ENCODE peak calls at places on chromosomes 4 and X, in ten cellular contexts. U is activated T-cell treated with anti-CD3 and anti-CD28 coated beads, Interleukin-2, amount 50 U/mL, for 48 hours; A is foreskin fibroblast; Z is brain microvascular endothelial cell; Q is NCI-H1436; F is A549; H is GM04504; J is AG09309; M is stimulated activated CD4-positive, alpha-beta T cell treated with anti-CD3 and anti-CD28 coated beads, Interleukin-4, amount 100 ng/mL, for 48 hours; S is AML-193. O is an unnamed sample.

GRCh38 chr4:61827907-61828328 is 627.8 kb downstream of the ADGRL3 start:
- DNase-seq in A (no peak), M (no peak), Z (no peak), F (no peak), S (no peak), U (no peak), J (no peak), H (no peak), Q (no peak), O (no peak)

GRCh38 chr4:54005475-54005874 is 58.9 kb downstream of the CHIC2 start:
- DNase-seq in Q (no peak), F (no peak), J (no peak), U (no peak), H (no peak), Z (no peak), M (no peak), S (no peak), A (no peak), O (no peak)

GRCh38 chrX:109855501-109855900 is 122.4 kb upstream of the ACSL4 start:
- DNase-seq in U (no peak), S (peak; percentile 39), Q (no peak), A (no peak), M (no peak), H (no peak), Z (no peak), J (no peak), F (no peak), O (no peak)

GRCh38 chr4:105387466-105387865 is 86.4 kb downstream of the PPA2 start:
- DNase-seq in J (peak; percentile 60), Q (no peak), M (no peak), H (peak; percentile 49), U (no peak), F (no peak), S (no peak), A (peak; percentile 57), Z (no peak), O (no peak)

GRCh38 chr4:84615355-84615754 is 32.4 kb downstream of the CDS1 start:
- DNase-seq in H (no peak), Z (no peak), J (no peak), U (no peak), Q (no peak), F (no peak), M (no peak), A (no peak), S (no peak), O (no peak)

GRCh38 chr4:127251423-127251822 is 381.3 kb upstream of the INTU start:
- DNase-seq in F (no peak), Q (no peak), A (peak; percentile 64), H (peak; percentile 28), J (peak; percentile 13), U (no peak), Z (no peak), M (no peak), S (no peak), O (peak; percentile 14)

GRCh38 chr4:73867783-73868182 is 1.4 kb upstream of the CXCL1 start:
- DNase-seq in S (no peak), F (peak; percentile 32), H (no peak), Z (no peak), M (no peak), Q (no peak), J (no peak), A (no peak), U (no peak), O (no peak)

GRCh38 chr4:146508229-146508939 is 13.4 kb downstream of the SLC10A7 start:
- DNase-seq in U (no peak), S (no peak), Z (peak; percentile 49), F (no peak), H (no peak), Q (no peak), J (no peak), M (no peak), A (no peak), O (no peak)

GRCh38 chr4:11623726-11624037 is 195.0 kb upstream of the HS3ST1 start:
- DNase-seq in H (no peak), F (peak; percentile 8), U (no peak), Q (no peak), S (no peak), Z (no peak), M (no peak), J (no peak), A (no peak), O (peak; percentile 21)

GRCh38 chrX:44596277-44596676 is 53.6 kb upstream of the FUNDC1 start:
- DNase-seq in A (no peak), Q (no peak), M (no peak), H (no peak), U (no peak), S (no peak), F (no peak), Z (no peak), J (no peak), O (peak; percentile 30)

GRCh38 chrX:25019707-25020390 is 4.1 kb upstream of the ARX start:
- DNase-seq in Q (no peak), M (no peak), S (no peak), H (no peak), F (no peak), A (no peak), Z (no peak), U (no peak), J (no peak), O (no peak)

GRCh38 chr4:176875441-176875930 is 82.8 kb upstream of the VEGFC start:
- DNase-seq in U (no peak), Q (no peak), Z (no peak), F (no peak), J (no peak), A (peak; percentile 71), M (no peak), S (no peak), H (peak; percentile 59), O (no peak)

GRCh38 chrX:43836435-43837184 is 45.6 kb downstream of the MAOB start:
- DNase-seq in Q (no peak), U (no peak), M (no peak), J (no peak), A (peak; percentile 30), H (no peak), Z (no peak), F (peak; percentile 18), S (no peak), O (peak; percentile 29)

GRCh38 chrX:56978172-56978571 is 17.2 kb downstream of the SPIN3 start:
- DNase-seq in Q (no peak), U (peak; percentile 32), H (peak; percentile 34), M (peak; percentile 1), F (peak; percentile 18), J (no peak), Z (peak; percentile 40), A (peak; percentile 55), S (peak; percentile 20), O (peak; percentile 54)

GRCh38 chrX:83658731-83659130 is 150.6 kb downstream of the POU3F4 start:
- DNase-seq in S (peak; percentile 17), Q (no peak), U (no peak), F (peak; percentile 1), J (no peak), A (no peak), H (no peak), Z (no peak), M (no peak), O (peak; percentile 20)

GRCh38 chrX:119145241-119145653 is 17.6 kb upstream of the KIAA1210 start:
- DNase-seq in S (no peak), F (peak; percentile 20), A (peak; percentile 50), J (no peak), U (no peak), H (peak; percentile 6), M (no peak), Q (no peak), Z (no peak), O (peak; percentile 30)

GRCh38 chrX:74133156-74133796 is 170.7 kb upstream of the ZCCHC13 start:
- DNase-seq in U (no peak), H (peak; percentile 43), A (peak; percentile 70), F (peak; percentile 46), J (peak; percentile 65), Q (peak; percentile 56), M (no peak), Z (peak; percentile 60), S (peak; percentile 40), O (peak; percentile 69)

GRCh38 chrX:115047181-115047580 is 29.8 kb upstream of the IL13RA2 start:
- DNase-seq in J (no peak), S (no peak), F (no peak), U (no peak), Z (no peak), H (no peak), A (peak; percentile 20), Q (no peak), M (no peak), O (no peak)

GRCh38 chr4:46999584-46999983 is 6.2 kb upstream of the GABRA4 start:
- DNase-seq in S (no peak), J (no peak), A (peak; percentile 8), M (no peak), H (no peak), Q (no peak), Z (peak; percentile 16), F (no peak), U (no peak), O (no peak)

GRCh38 chr4:7838136-7838782 is 101.4 kb downstream of the AFAP1 start:
- DNase-seq in U (no peak), A (no peak), Z (no peak), S (no peak), Q (no peak), J (no peak), H (no peak), F (no peak), M (no peak), O (no peak)

GRCh38 chr4:135281230-135281629 is 1079.6 kb upstream of the PABPC4L start:
- DNase-seq in H (no peak), F (no peak), S (no peak), Z (peak; percentile 39), A (no peak), Q (no peak), J (no peak), M (no peak), U (no peak), O (no peak)

GRCh38 chrX:1685460-1685859 is 70.6 kb downstream of the ASMT start:
- DNase-seq in F (no peak), A (no peak), U (no peak), H (no peak), Q (no peak), S (no peak), M (no peak), J (no peak), Z (peak; percentile 1), O (no peak)

GRCh38 chr4:19936471-19936870 is 315.2 kb upstream of the SLIT2 start:
- DNase-seq in J (peak; percentile 69), F (no peak), M (no peak), A (peak; percentile 67), H (peak; percentile 67), S (no peak), U (no peak), Z (peak; percentile 78), Q (no peak), O (peak; percentile 11)

GRCh38 chr4:43316813-43317212 is 424.3 kb downstream of the GRXCR1 start:
- DNase-seq in J (no peak), S (no peak), Z (no peak), M (no peak), U (no peak), Q (no peak), A (peak; percentile 33), H (no peak), F (no peak), O (no peak)

GRCh38 chr4:158090323-158090722 is 82.5 kb downstream of the GASK1B start:
- DNase-seq in F (no peak), Z (no peak), S (no peak), J (no peak), U (no peak), Q (no peak), M (no peak), A (peak; percentile 19), H (no peak), O (no peak)

GRCh38 chrX:79138658-79139241 is 5.7 kb upstream of the GPR174 start:
- DNase-seq in F (no peak), A (no peak), M (no peak), J (no peak), Q (no peak), U (no peak), H (no peak), S (peak; percentile 66), Z (no peak), O (peak; percentile 83)

GRCh38 chr4:83129258-83129657 is 14.7 kb upstream of the PLAC8 start:
- DNase-seq in Z (no peak), S (no peak), H (no peak), M (no peak), F (no peak), U (no peak), J (no peak), A (no peak), Q (no peak), O (no peak)

GRCh38 chr4:53997901-53998300 is 66.5 kb downstream of the CHIC2 start:
- DNase-seq in U (no peak), J (no peak), M (no peak), F (no peak), H (no peak), A (no peak), S (no peak), Q (no peak), Z (no peak), O (no peak)

O was measured in NB4.